ENCODE peak calls at places on chromosome 14, in seven cellular contexts. O is epithelial cell of esophagus; Y is lung microvascular endothelial cell; B is activated T-cell treated with anti-CD3 and anti-CD28 coated beads for 1 hour; E is stimulated activated CD4-positive, alpha-beta T cell treated with anti-CD3 and anti-CD28 coated beads, Interleukin-12 subunit alpha, Interleukin-12 subunit beta, amount 100 ng/mL, for 24 hours; D is chondrocyte; N is iPS-NIHi11. T is an unnamed sample.

GRCh38 chr14:20417250-20418186 is 4.2 kb upstream of the TEP1 start:
- DNase-seq in O (no peak), Y (no peak), B (no peak), E (no peak), D (no peak), N (no peak), T (no peak)

GRCh38 chr14:65840786-65841185 is 428.3 kb downstream of the FUT8 start:
- DNase-seq in O (no peak), Y (no peak), B (no peak), E (no peak), D (no peak), N (no peak), T (no peak)

GRCh38 chr14:37328673-37329072 is 130.9 kb downstream of the MIPOL1 start:
- DNase-seq in O (no peak), Y (no peak), B (no peak), E (no peak), D (no peak), N (no peak), T (no peak)

GRCh38 chr14:70094631-70095030 is 94.1 kb downstream of the SLC8A3 start:
- DNase-seq in O (no peak), Y (no peak), B (no peak), E (no peak), D (no peak), N (no peak), T (no peak)

GRCh38 chr14:105475916-105476845 is 1.6 kb downstream of the CRIP2 start:
- DNase-seq in O (peak; percentile 28), Y (peak; percentile 88), B (no peak), E (no peak), D (no peak), N (no peak), T (no peak)

GRCh38 chr14:96038920-96039632 is at the start of gene C14orf132:
- DNase-seq in O (peak; percentile 14), Y (peak; percentile 27), B (peak; percentile 35), E (peak; percentile 18), D (no peak), N (peak; percentile 87), T (peak; percentile 86)

GRCh38 chr14:95537298-95538089 is 2.6 kb downstream of the GLRX5 start:
- DNase-seq in O (no peak), Y (no peak), B (no peak), E (no peak), D (no peak), N (no peak), T (no peak)

GRCh38 chr14:95321201-95321600 is 1.5 kb upstream of the CLMN start:
- DNase-seq in O (no peak), Y (no peak), B (no peak), E (no peak), D (peak; percentile 35), N (no peak), T (no peak)

GRCh38 chr14:61662001-61662400 is 33.3 kb upstream of the HIF1A start:
- DNase-seq in O (peak; percentile 36), Y (no peak), B (no peak), E (no peak), D (no peak), N (no peak), T (no peak)

GRCh38 chr14:24311837-24312615 is 724 bp downstream of the LTB4R start:
- DNase-seq in O (peak; percentile 70), Y (no peak), B (no peak), E (no peak), D (no peak), N (no peak), T (no peak)

GRCh38 chr14:43539210-43539609 is 967.9 kb downstream of the FSCB start:
- DNase-seq in O (peak; percentile 1), Y (no peak), B (no peak), E (no peak), D (no peak), N (peak; percentile 8), T (no peak)

GRCh38 chr14:36254020-36254614 is 66.3 kb downstream of the MBIP start:
- DNase-seq in O (peak; percentile 7), Y (no peak), B (no peak), E (no peak), D (no peak), N (peak; percentile 30), T (no peak)

GRCh38 chr14:37145395-37145794 is 27.0 kb downstream of the SLC25A21 start:
- DNase-seq in O (peak; percentile 68), Y (no peak), B (no peak), E (no peak), D (no peak), N (no peak), T (no peak)

GRCh38 chr14:94539181-94539580 is 22.1 kb upstream of the SERPINA4 start:
- DNase-seq in O (no peak), Y (no peak), B (no peak), E (no peak), D (no peak), N (no peak), T (peak; percentile 20)

GRCh38 chr14:105472496-105472991 is 2.1 kb upstream of the CRIP2 start:
- DNase-seq in O (no peak), Y (no peak), B (no peak), E (no peak), D (no peak), N (no peak), T (peak; percentile 89)

GRCh38 chr14:68544150-68544892 is 248.5 kb downstream of the ZFP36L1 start:
- DNase-seq in O (peak; percentile 97), Y (no peak), B (no peak), E (no peak), D (no peak), N (no peak), T (no peak)

GRCh38 chr14:54364555-54365415 is 32.0 kb upstream of the CDKN3 start:
- DNase-seq in O (peak; percentile 82), Y (peak; percentile 70), B (no peak), E (no peak), D (no peak), N (no peak), T (no peak)

GRCh38 chr14:76779221-76780057 is 18.2 kb downstream of the VASH1 start:
- DNase-seq in O (no peak), Y (no peak), B (no peak), E (no peak), D (peak; percentile 88), N (no peak), T (peak; percentile 69)

GRCh38 chr14:33840797-33841196 is 110.1 kb downstream of the EGLN3 start:
- DNase-seq in O (no peak), Y (no peak), B (no peak), E (no peak), D (no peak), N (no peak), T (no peak)

GRCh38 chr14:79764288-79764687 is 447.0 kb downstream of the DIO2 start:
- DNase-seq in O (no peak), Y (no peak), B (no peak), E (no peak), D (no peak), N (no peak), T (no peak)

GRCh38 chr14:74616507-74616906 is 4.5 kb upstream of the LTBP2 start:
- DNase-seq in O (peak; percentile 96), Y (peak; percentile 63), B (no peak), E (no peak), D (no peak), N (no peak), T (peak; percentile 89)

GRCh38 chr14:30251557-30252100 is 307.3 kb upstream of the G2E3 start:
- DNase-seq in O (no peak), Y (peak; percentile 53), B (no peak), E (no peak), D (no peak), N (no peak), T (no peak)

GRCh38 chr14:24179961-24180726 is 8.3 kb downstream of the REC8 start:
- DNase-seq in O (peak; percentile 39), Y (no peak), B (no peak), E (no peak), D (no peak), N (peak; percentile 27), T (no peak)

T was measured in cardiac septum.